ENCODE peak calls at places on chromosome 2, in five cellular contexts. I is A549, M is H54, G is ELR, L is body of pancreas. W is an unnamed sample.

GRCh38 chr2:95334916-95335641 is 37.9 kb downstream of the KCNIP3 start:
- DNase-seq in M (no peak), G (peak; percentile 47), I (no peak), L (no peak), W (no peak)

GRCh38 chr2:37637985-37638384 is 33.5 kb downstream of the CDC42EP3 start:
- DNase-seq in L (no peak), G (no peak), M (no peak), I (no peak), W (peak; percentile 24)

GRCh38 chr2:223954401-223954800 is 2.9 kb upstream of the MRPL44 start:
- DNase-seq in M (peak; percentile 40), L (no peak), I (peak; percentile 40), G (peak; percentile 90), W (peak; percentile 76)

GRCh38 chr2:43031471-43032224 is 194.8 kb downstream of the ZFP36L2 start:
- DNase-seq in G (no peak), I (no peak), L (no peak), M (no peak), W (no peak)

GRCh38 chr2:200435379-200435778 is 74.5 kb downstream of the KCTD18 start:
- DNase-seq in G (peak; percentile 85), L (no peak), I (no peak), M (no peak), W (peak; percentile 77)

GRCh38 chr2:221264318-221264717 is 307.8 kb downstream of the EPHA4 start:
- DNase-seq in L (no peak), M (no peak), I (no peak), G (no peak), W (no peak)

GRCh38 chr2:33475381-33476099 is 909 bp upstream of the RASGRP3 start:
- DNase-seq in L (peak; percentile 87), M (peak; percentile 54), I (peak; percentile 87), G (peak; percentile 80), W (peak; percentile 76)

GRCh38 chr2:225354281-225354774 is 45.2 kb upstream of the NYAP2 start:
- DNase-seq in M (no peak), L (no peak), I (peak; percentile 2), G (peak; percentile 89), W (peak; percentile 75)

GRCh38 chr2:20507166-20507692 is 60.4 kb downstream of the RHOB start:
- DNase-seq in I (no peak), M (no peak), G (peak; percentile 58), L (no peak), W (no peak)

GRCh38 chr2:46179037-46179621 is 118.1 kb upstream of the EPAS1 start:
- DNase-seq in I (peak; percentile 26), G (peak; percentile 92), L (peak; percentile 55), M (no peak), W (peak; percentile 94)

GRCh38 chr2:233338046-233338445 is 16.2 kb upstream of the DGKD start:
- DNase-seq in M (no peak), L (no peak), G (no peak), I (no peak), W (no peak)

GRCh38 chr2:28407131-28407975 is 14.7 kb downstream of the FOSL2 start:
- DNase-seq in M (no peak), I (no peak), G (no peak), L (no peak), W (no peak)

GRCh38 chr2:137980459-137980858 is 16.2 kb downstream of the HNMT start:
- DNase-seq in I (no peak), M (no peak), G (no peak), L (no peak), W (no peak)

GRCh38 chr2:176461098-176461497 is 191.9 kb downstream of the MTX2 start:
- DNase-seq in I (no peak), M (no peak), L (no peak), G (peak; percentile 73), W (peak; percentile 86)

GRCh38 chr2:24650997-24651642 is 142.1 kb downstream of the PTRHD1 start:
- DNase-seq in G (no peak), L (no peak), I (no peak), M (no peak), W (no peak)

GRCh38 chr2:77028032-77028600 is 494.1 kb downstream of the LRRTM4 start:
- DNase-seq in L (no peak), M (no peak), G (no peak), I (no peak), W (no peak)

GRCh38 chr2:157257312-157258252 is at the start of gene GALNT5:
- DNase-seq in M (no peak), I (peak; percentile 16), L (peak; percentile 2), G (peak; percentile 31), W (peak; percentile 65)

GRCh38 chr2:95333888-95334338 is 36.8 kb downstream of the KCNIP3 start:
- DNase-seq in G (peak; percentile 97), I (no peak), M (peak; percentile 65), L (peak; percentile 53), W (peak; percentile 84)

GRCh38 chr2:188676012-188676405 is 298.2 kb upstream of the COL3A1 start:
- DNase-seq in G (peak; percentile 39), M (no peak), I (peak; percentile 6), L (no peak), W (peak; percentile 74)

GRCh38 chr2:45067859-45068642 is 58.8 kb upstream of the SIX2 start:
- DNase-seq in G (peak; percentile 8), L (no peak), I (no peak), M (no peak), W (peak; percentile 39)

GRCh38 chr2:120434487-120434886 is 88.6 kb downstream of the INHBB start:
- DNase-seq in L (no peak), M (no peak), I (no peak), G (no peak), W (no peak)

GRCh38 chr2:100957971-100958653 is 44.0 kb upstream of the RPL31 start:
- DNase-seq in M (peak; percentile 40), G (peak; percentile 56), L (peak; percentile 73), I (no peak), W (peak; percentile 68)

GRCh38 chr2:217790681-217791392 is 212.0 kb downstream of the TNS1 start:
- DNase-seq in M (no peak), G (peak; percentile 67), L (peak; percentile 56), I (no peak), W (peak; percentile 54)

GRCh38 chr2:71453404-71454220 is at the start of gene DYSF:
- DNase-seq in L (peak; percentile 38), I (no peak), M (no peak), G (peak; percentile 57), W (no peak)

GRCh38 chr2:216670266-216671080 is 24.9 kb downstream of the IGFBP5 start:
- DNase-seq in I (no peak), G (no peak), L (no peak), M (no peak), W (no peak)

GRCh38 chr2:64792995-64793639 is 139.4 kb upstream of the SERTAD2 start:
- DNase-seq in L (no peak), I (no peak), G (peak; percentile 82), M (no peak), W (peak; percentile 64)

GRCh38 chr2:29749843-29750242 is 171.5 kb downstream of the ALK start:
- DNase-seq in L (peak; percentile 13), I (no peak), M (no peak), G (no peak), W (peak; percentile 45)

GRCh38 chr2:86000131-86000937 is 105.4 kb downstream of the POLR1A start:
- DNase-seq in I (no peak), G (no peak), M (no peak), L (peak; percentile 20), W (no peak)

GRCh38 chr2:7571701-7572100 is 654.5 kb downstream of the RNF144A start:
- DNase-seq in G (no peak), I (no peak), M (no peak), L (no peak), W (no peak)

GRCh38 chr2:172698041-172698863 is 37.4 kb upstream of the RAPGEF4 start:
- DNase-seq in I (peak; percentile 56), L (no peak), M (peak; percentile 55), G (peak; percentile 97), W (peak; percentile 91)

GRCh38 chr2:50148632-50149031 is 883.3 kb downstream of the NRXN1 start:
- DNase-seq in L (no peak), I (no peak), G (no peak), M (no peak), W (no peak)

GRCh38 chr2:189363559-189363958 is 77.7 kb upstream of the WDR75 start:
- DNase-seq in G (peak; percentile 86), I (peak; percentile 79), L (no peak), M (no peak), W (peak; percentile 83)

GRCh38 chr2:43486604-43487003 is 109.2 kb downstream of the THADA start:
- DNase-seq in L (peak; percentile 64), G (no peak), M (no peak), I (no peak), W (no peak)

GRCh38 chr2:64770781-64771334 is 117.1 kb upstream of the SERTAD2 start:
- DNase-seq in I (no peak), G (peak; percentile 95), M (peak; percentile 56), L (no peak), W (peak; percentile 91)

GRCh38 chr2:207161247-207161646 is 4.5 kb downstream of the KLF7 start:
- DNase-seq in G (no peak), M (no peak), I (no peak), L (no peak), W (no peak)

GRCh38 chr2:223669453-223670225 is 67.5 kb upstream of the SCG2 start:
- DNase-seq in L (no peak), I (no peak), M (no peak), G (peak; percentile 28), W (peak; percentile 33)

GRCh38 chr2:225090746-225091145 is 48.5 kb upstream of the DOCK10 start:
- DNase-seq in M (no peak), L (no peak), G (peak; percentile 87), I (peak; percentile 28), W (peak; percentile 44)

GRCh38 chr2:162677476-162677875 is 161.1 kb downstream of the KCNH7 start:
- DNase-seq in G (peak; percentile 85), L (no peak), I (no peak), M (peak; percentile 2), W (peak; percentile 96)

GRCh38 chr2:43186679-43187374 is 39.6 kb downstream of the ZFP36L2 start:
- DNase-seq in G (no peak), L (no peak), M (no peak), I (no peak), W (no peak)